ENCODE peak calls at places on chromosomes 11 and 22, in eight cellular contexts. One of them, this sample, is unnamed.

GRCh38 chr22:43381693-43382092 is 30.1 kb upstream of the MPPED1 start:
- DNase-seq in lower leg skin: no peak
- DNase-seq in MG63: no peak
- DNase-seq in kidney tubule cell: no peak
- DNase-seq in HTR-8/SVneo: no peak
- DNase-seq in BJ: no peak
- DNase-seq in right atrium auricular region: no peak
- DNase-seq in GM13976: no peak
- DNase-seq in this sample: no peak

GRCh38 chr22:45997077-45997774 is 20.3 kb upstream of the WNT7B start:
- DNase-seq in BJ: peak; percentile 94
- DNase-seq in MG63: peak; percentile 97
- DNase-seq in HTR-8/SVneo: peak; percentile 87
- DNase-seq in kidney tubule cell: peak; percentile 88
- DNase-seq in lower leg skin: peak; percentile 85
- DNase-seq in GM13976: no peak
- DNase-seq in right atrium auricular region: peak; percentile 95
- DNase-seq in this sample: peak; percentile 94

GRCh38 chr11:118193910-118194566 is 17.6 kb upstream of the SCN2B start:
- DNase-seq in lower leg skin: no peak
- DNase-seq in MG63: no peak
- DNase-seq in BJ: no peak
- DNase-seq in right atrium auricular region: no peak
- DNase-seq in GM13976: peak; percentile 61
- DNase-seq in kidney tubule cell: no peak
- DNase-seq in HTR-8/SVneo: no peak
- DNase-seq in this sample: no peak

GRCh38 chr11:17405232-17406005 is 17.0 kb upstream of the KCNJ11 start:
- DNase-seq in lower leg skin: peak; percentile 58
- DNase-seq in MG63: peak; percentile 61
- DNase-seq in right atrium auricular region: peak; percentile 77
- DNase-seq in kidney tubule cell: peak; percentile 76
- DNase-seq in HTR-8/SVneo: no peak
- DNase-seq in BJ: no peak
- DNase-seq in GM13976: no peak
- DNase-seq in this sample: peak; percentile 47

GRCh38 chr22:25114369-25115362 is 85.0 kb upstream of the CRYBB3 start:
- DNase-seq in MG63: no peak
- DNase-seq in BJ: no peak
- DNase-seq in kidney tubule cell: no peak
- DNase-seq in HTR-8/SVneo: no peak
- DNase-seq in lower leg skin: no peak
- DNase-seq in right atrium auricular region: no peak
- DNase-seq in GM13976: no peak
- DNase-seq in this sample: no peak

GRCh38 chr11:110519816-110520215 is 90.1 kb downstream of the FDX1 start:
- DNase-seq in right atrium auricular region: no peak
- DNase-seq in HTR-8/SVneo: no peak
- DNase-seq in BJ: peak; percentile 28
- DNase-seq in GM13976: no peak
- DNase-seq in kidney tubule cell: no peak
- DNase-seq in MG63: no peak
- DNase-seq in lower leg skin: no peak
- DNase-seq in this sample: peak; percentile 34

GRCh38 chr22:38132136-38132535 is 21.7 kb upstream of the BAIAP2L2 start:
- DNase-seq in MG63: no peak
- DNase-seq in HTR-8/SVneo: no peak
- DNase-seq in right atrium auricular region: no peak
- DNase-seq in kidney tubule cell: no peak
- DNase-seq in GM13976: no peak
- DNase-seq in BJ: no peak
- DNase-seq in lower leg skin: no peak
- DNase-seq in this sample: no peak

GRCh38 chr22:17194213-17194612 is 25.0 kb downstream of the ADA2 start:
- DNase-seq in lower leg skin: no peak
- DNase-seq in BJ: no peak
- DNase-seq in HTR-8/SVneo: no peak
- DNase-seq in kidney tubule cell: no peak
- DNase-seq in MG63: no peak
- DNase-seq in GM13976: no peak
- DNase-seq in right atrium auricular region: no peak
- DNase-seq in this sample: no peak

GRCh38 chr11:131365601-131366000 is 4.8 kb upstream of the NTM start:
- DNase-seq in MG63: no peak
- DNase-seq in kidney tubule cell: no peak
- DNase-seq in GM13976: no peak
- DNase-seq in lower leg skin: no peak
- DNase-seq in HTR-8/SVneo: no peak
- DNase-seq in BJ: no peak
- DNase-seq in right atrium auricular region: no peak
- DNase-seq in this sample: no peak

GRCh38 chr22:46661221-46661851 is 41.1 kb downstream of the GRAMD4 start:
- DNase-seq in kidney tubule cell: peak; percentile 39
- DNase-seq in right atrium auricular region: no peak
- DNase-seq in GM13976: no peak
- DNase-seq in lower leg skin: no peak
- DNase-seq in BJ: no peak
- DNase-seq in MG63: no peak
- DNase-seq in HTR-8/SVneo: peak; percentile 38
- DNase-seq in this sample: no peak

GRCh38 chr11:2576536-2576935 is 123.3 kb downstream of the KCNQ1OT1 start:
- DNase-seq in GM13976: no peak
- DNase-seq in HTR-8/SVneo: no peak
- DNase-seq in BJ: no peak
- DNase-seq in MG63: no peak
- DNase-seq in kidney tubule cell: no peak
- DNase-seq in right atrium auricular region: no peak
- DNase-seq in lower leg skin: no peak
- DNase-seq in this sample: no peak

GRCh38 chr22:33648478-33648877 is 271.8 kb downstream of the LARGE1 start:
- DNase-seq in HTR-8/SVneo: no peak
- DNase-seq in GM13976: no peak
- DNase-seq in BJ: no peak
- DNase-seq in kidney tubule cell: no peak
- DNase-seq in MG63: no peak
- DNase-seq in right atrium auricular region: no peak
- DNase-seq in lower leg skin: no peak
- DNase-seq in this sample: no peak

GRCh38 chr11:82732734-82733443 is 775 bp downstream of the FAM181B start:
- DNase-seq in lower leg skin: no peak
- DNase-seq in BJ: no peak
- DNase-seq in HTR-8/SVneo: no peak
- DNase-seq in right atrium auricular region: no peak
- DNase-seq in MG63: peak; percentile 19
- DNase-seq in kidney tubule cell: no peak
- DNase-seq in GM13976: peak; percentile 41
- DNase-seq in this sample: no peak

GRCh38 chr11:72639475-72640375 is 34.5 kb downstream of the PDE2A start:
- DNase-seq in kidney tubule cell: no peak
- DNase-seq in right atrium auricular region: no peak
- DNase-seq in BJ: no peak
- DNase-seq in GM13976: no peak
- DNase-seq in lower leg skin: no peak
- DNase-seq in MG63: no peak
- DNase-seq in HTR-8/SVneo: no peak
- DNase-seq in this sample: no peak

GRCh38 chr11:97909544-97910394 is 1111.0 kb upstream of the CNTN5 start:
- DNase-seq in MG63: no peak
- DNase-seq in GM13976: no peak
- DNase-seq in HTR-8/SVneo: no peak
- DNase-seq in kidney tubule cell: no peak
- DNase-seq in right atrium auricular region: no peak
- DNase-seq in lower leg skin: no peak
- DNase-seq in BJ: peak; percentile 32
- DNase-seq in this sample: no peak

This sample was measured in GM04503.